ENCODE peak calls at places on chromosome 12, in eight cellular contexts. One of them, this sample, is unnamed.

GRCh38 chr12:11968516-11968915 is 102.2 kb upstream of the BCL2L14 start:
- DNase-seq in psoas muscle: no peak
- DNase-seq in fibroblast of pulmonary artery: no peak
- DNase-seq in MM.1S: no peak
- DNase-seq in cardiac muscle cell: no peak
- DNase-seq in vagina: no peak
- DNase-seq in suprapubic skin: no peak
- DNase-seq in CD8-positive, alpha-beta T cell: no peak
- DNase-seq in this sample: no peak

GRCh38 chr12:64826234-64826633 is 1.8 kb downstream of the TBC1D30 start:
- DNase-seq in cardiac muscle cell: peak
- DNase-seq in fibroblast of pulmonary artery: peak
- DNase-seq in vagina: no peak
- DNase-seq in CD8-positive, alpha-beta T cell: peak
- DNase-seq in psoas muscle: peak
- DNase-seq in suprapubic skin: no peak
- DNase-seq in MM.1S: no peak
- DNase-seq in this sample: no peak

GRCh38 chr12:18752280-18752920 is 14.5 kb downstream of the CAPZA3 start:
- DNase-seq in cardiac muscle cell: peak
- DNase-seq in CD8-positive, alpha-beta T cell: no peak
- DNase-seq in MM.1S: no peak
- DNase-seq in fibroblast of pulmonary artery: peak
- DNase-seq in psoas muscle: no peak
- DNase-seq in suprapubic skin: no peak
- DNase-seq in vagina: no peak
- DNase-seq in this sample: no peak

GRCh38 chr12:64522316-64522715 is 70.4 kb downstream of the TBK1 start:
- DNase-seq in cardiac muscle cell: peak
- DNase-seq in MM.1S: no peak
- DNase-seq in CD8-positive, alpha-beta T cell: no peak
- DNase-seq in fibroblast of pulmonary artery: peak
- DNase-seq in psoas muscle: no peak
- DNase-seq in vagina: no peak
- DNase-seq in suprapubic skin: no peak
- DNase-seq in this sample: no peak

GRCh38 chr12:96452271-96452922 is 37.0 kb upstream of the CFAP54 start:
- DNase-seq in cardiac muscle cell: no peak
- DNase-seq in fibroblast of pulmonary artery: no peak
- DNase-seq in MM.1S: no peak
- DNase-seq in vagina: no peak
- DNase-seq in suprapubic skin: no peak
- DNase-seq in CD8-positive, alpha-beta T cell: no peak
- DNase-seq in psoas muscle: no peak
- DNase-seq in this sample: no peak

GRCh38 chr12:52585951-52586350 is 12.3 kb upstream of the KRT74 start:
- DNase-seq in CD8-positive, alpha-beta T cell: peak
- DNase-seq in MM.1S: no peak
- DNase-seq in psoas muscle: no peak
- DNase-seq in suprapubic skin: no peak
- DNase-seq in cardiac muscle cell: no peak
- DNase-seq in fibroblast of pulmonary artery: no peak
- DNase-seq in vagina: no peak
- DNase-seq in this sample: peak

GRCh38 chr12:25529738-25530137 is 23.3 kb downstream of the LMNTD1 start:
- DNase-seq in suprapubic skin: no peak
- DNase-seq in CD8-positive, alpha-beta T cell: no peak
- DNase-seq in vagina: no peak
- DNase-seq in psoas muscle: no peak
- DNase-seq in fibroblast of pulmonary artery: peak
- DNase-seq in MM.1S: no peak
- DNase-seq in cardiac muscle cell: peak
- DNase-seq in this sample: no peak

GRCh38 chr12:18439541-18439940 is 178.2 kb downstream of the PIK3C2G start:
- DNase-seq in suprapubic skin: no peak
- DNase-seq in CD8-positive, alpha-beta T cell: no peak
- DNase-seq in vagina: no peak
- DNase-seq in cardiac muscle cell: peak
- DNase-seq in MM.1S: no peak
- DNase-seq in fibroblast of pulmonary artery: peak
- DNase-seq in psoas muscle: no peak
- DNase-seq in this sample: no peak

GRCh38 chr12:118302053-118302452 is 70.7 kb downstream of the TAOK3 start:
- DNase-seq in vagina: no peak
- DNase-seq in psoas muscle: no peak
- DNase-seq in fibroblast of pulmonary artery: peak
- DNase-seq in CD8-positive, alpha-beta T cell: no peak
- DNase-seq in cardiac muscle cell: peak
- DNase-seq in suprapubic skin: no peak
- DNase-seq in MM.1S: no peak
- DNase-seq in this sample: no peak

GRCh38 chr12:118304093-118304492 is 68.6 kb downstream of the TAOK3 start:
- DNase-seq in cardiac muscle cell: no peak
- DNase-seq in vagina: no peak
- DNase-seq in MM.1S: no peak
- DNase-seq in psoas muscle: no peak
- DNase-seq in CD8-positive, alpha-beta T cell: no peak
- DNase-seq in fibroblast of pulmonary artery: no peak
- DNase-seq in suprapubic skin: no peak
- DNase-seq in this sample: no peak

GRCh38 chr12:118310320-118310719 is 62.4 kb downstream of the TAOK3 start:
- DNase-seq in MM.1S: no peak
- DNase-seq in CD8-positive, alpha-beta T cell: no peak
- DNase-seq in cardiac muscle cell: no peak
- DNase-seq in suprapubic skin: no peak
- DNase-seq in psoas muscle: no peak
- DNase-seq in fibroblast of pulmonary artery: no peak
- DNase-seq in vagina: no peak
- DNase-seq in this sample: no peak

GRCh38 chr12:118311666-118312065 is 61.0 kb downstream of the TAOK3 start:
- DNase-seq in psoas muscle: no peak
- DNase-seq in CD8-positive, alpha-beta T cell: no peak
- DNase-seq in fibroblast of pulmonary artery: no peak
- DNase-seq in suprapubic skin: no peak
- DNase-seq in vagina: no peak
- DNase-seq in cardiac muscle cell: no peak
- DNase-seq in MM.1S: no peak
- DNase-seq in this sample: no peak

DNA sequence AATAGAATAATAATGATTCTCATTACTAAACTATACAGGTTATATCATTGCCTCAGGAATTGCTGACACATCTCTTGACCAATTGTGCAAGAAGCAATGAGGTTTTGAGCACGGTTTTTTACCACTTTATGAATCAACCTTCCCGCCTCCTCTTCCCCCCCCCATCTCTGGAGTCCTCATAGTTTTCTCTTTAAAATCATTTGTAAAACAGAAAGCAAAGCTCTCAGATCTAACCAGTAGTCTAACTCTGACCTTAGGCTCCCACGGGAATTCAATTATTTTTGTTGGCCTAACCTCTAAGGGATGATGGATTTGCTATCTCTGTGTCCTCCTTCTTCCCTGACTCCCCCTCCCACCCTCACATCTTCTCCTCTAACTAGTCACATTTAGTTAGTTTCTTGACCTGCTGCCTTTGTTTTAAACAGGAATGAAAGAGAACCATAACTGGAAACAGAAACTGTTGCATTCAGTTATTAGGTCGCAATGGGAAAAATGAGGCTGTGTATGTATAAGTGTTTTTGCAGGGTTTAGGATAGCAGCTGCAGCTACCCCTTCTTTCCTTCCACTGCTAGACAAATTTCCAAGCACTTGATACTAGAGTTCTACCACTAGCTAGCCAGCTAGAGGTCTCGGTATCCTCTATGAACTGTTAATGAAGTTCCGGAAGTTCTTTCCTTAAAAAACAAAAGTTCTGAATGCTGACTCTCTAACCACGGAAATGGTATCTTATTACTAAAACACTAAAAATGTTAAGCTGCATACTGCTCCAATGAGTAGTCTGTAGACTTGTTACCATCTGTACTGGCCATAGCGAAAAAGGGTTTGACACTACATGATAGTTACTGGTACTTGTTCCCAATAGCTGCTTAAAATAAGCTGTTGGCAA is 65.4 kb downstream of the TAOK3 start:
- DNase-seq in cardiac muscle cell: peak
- DNase-seq in psoas muscle: no peak
- DNase-seq in fibroblast of pulmonary artery: peak
- DNase-seq in CD8-positive, alpha-beta T cell: no peak
- DNase-seq in suprapubic skin: no peak
- DNase-seq in MM.1S: no peak
- DNase-seq in vagina: no peak
- DNase-seq in this sample: no peak
- H3K4me3 ChIP-seq in cardiac muscle cell: no peak
- H3K4me3 ChIP-seq in psoas muscle: no peak
- H3K4me3 ChIP-seq in fibroblast of pulmonary artery: peak
- H3K4me3 ChIP-seq in CD8-positive, alpha-beta T cell: no peak
- H3K4me3 ChIP-seq in suprapubic skin: no peak
- H3K4me3 ChIP-seq in MM.1S: no peak
- H3K4me3 ChIP-seq in vagina: peak
- H3K4me3 ChIP-seq in this sample: no peak

GRCh38 chr12:40107098-40107802 is 1.4 kb upstream of the SLC2A13 start:
- DNase-seq in fibroblast of pulmonary artery: peak
- DNase-seq in vagina: no peak
- DNase-seq in cardiac muscle cell: peak
- DNase-seq in suprapubic skin: peak
- DNase-seq in MM.1S: peak
- DNase-seq in psoas muscle: peak
- DNase-seq in CD8-positive, alpha-beta T cell: peak
- DNase-seq in this sample: peak

GRCh38 chr12:40106202-40106533 is 287 bp upstream of the SLC2A13 start:
- DNase-seq in cardiac muscle cell: peak
- DNase-seq in fibroblast of pulmonary artery: no peak
- DNase-seq in psoas muscle: no peak
- DNase-seq in vagina: no peak
- DNase-seq in CD8-positive, alpha-beta T cell: no peak
- DNase-seq in suprapubic skin: no peak
- DNase-seq in MM.1S: no peak
- DNase-seq in this sample: no peak

GRCh38 chr12:40105515-40106201 is at the start of gene SLC2A13:
- DNase-seq in psoas muscle: peak
- DNase-seq in MM.1S: peak
- DNase-seq in fibroblast of pulmonary artery: peak
- DNase-seq in suprapubic skin: peak
- DNase-seq in vagina: no peak
- DNase-seq in cardiac muscle cell: peak
- DNase-seq in CD8-positive, alpha-beta T cell: peak
- DNase-seq in this sample: peak

GRCh38 chr12:40107803-40108620 is 2.1 kb upstream of the SLC2A13 start:
- DNase-seq in suprapubic skin: no peak
- DNase-seq in cardiac muscle cell: peak
- DNase-seq in fibroblast of pulmonary artery: no peak
- DNase-seq in psoas muscle: no peak
- DNase-seq in vagina: no peak
- DNase-seq in CD8-positive, alpha-beta T cell: no peak
- DNase-seq in MM.1S: no peak
- DNase-seq in this sample: no peak

GRCh38 chr12:40106655-40107054 is 774 bp upstream of the SLC2A13 start:
- DNase-seq in CD8-positive, alpha-beta T cell: no peak
- DNase-seq in fibroblast of pulmonary artery: no peak
- DNase-seq in suprapubic skin: no peak
- DNase-seq in vagina: no peak
- DNase-seq in cardiac muscle cell: no peak
- DNase-seq in MM.1S: no peak
- DNase-seq in psoas muscle: no peak
- DNase-seq in this sample: no peak
- H3K4me3 ChIP-seq in CD8-positive, alpha-beta T cell: peak
- H3K4me3 ChIP-seq in fibroblast of pulmonary artery: no peak
- H3K4me3 ChIP-seq in suprapubic skin: peak
- H3K4me3 ChIP-seq in vagina: peak
- H3K4me3 ChIP-seq in cardiac muscle cell: no peak
- H3K4me3 ChIP-seq in MM.1S: peak
- H3K4me3 ChIP-seq in psoas muscle: peak
- H3K4me3 ChIP-seq in this sample: peak

DNA sequence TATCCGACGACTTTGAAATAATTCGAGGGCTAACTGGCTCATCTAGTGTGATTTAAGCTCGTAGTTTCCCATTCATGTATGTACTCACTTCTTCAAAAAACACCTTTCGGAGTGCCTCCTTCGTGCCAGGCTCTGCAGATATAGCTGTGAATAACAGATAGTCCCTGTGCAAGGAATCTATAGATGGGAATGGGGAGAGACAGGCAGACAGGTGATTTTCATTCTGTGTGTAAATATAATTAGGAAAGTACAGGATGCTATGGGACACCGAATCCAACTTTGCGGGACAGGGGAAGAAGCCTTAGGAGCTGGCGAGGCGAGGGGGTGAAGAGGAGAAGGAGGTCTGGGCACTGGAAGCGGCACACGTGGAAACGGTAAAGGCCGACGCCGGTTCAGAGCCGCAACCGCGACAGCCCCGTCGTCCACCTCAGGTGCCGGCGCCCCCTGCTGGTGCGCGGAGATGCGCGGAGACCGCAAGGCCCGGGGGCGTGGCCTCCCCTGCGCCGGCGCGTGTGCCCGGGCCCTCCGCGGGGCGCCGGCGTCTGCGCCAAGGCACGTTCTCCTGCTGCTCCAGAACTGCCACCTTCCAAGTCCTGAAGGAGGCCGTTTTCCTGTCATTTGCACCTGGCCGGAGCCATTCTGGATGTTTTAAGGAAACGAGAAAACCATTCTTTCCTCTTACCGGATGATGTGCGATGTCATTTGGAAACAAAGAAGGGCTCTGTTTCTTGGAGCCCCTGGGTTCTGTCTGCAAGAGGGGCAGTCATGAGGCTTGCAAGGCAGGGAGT is 18.0 kb upstream of the CACNA1C start:
- DNase-seq in MM.1S: peak
- DNase-seq in CD8-positive, alpha-beta T cell: peak
- DNase-seq in cardiac muscle cell: peak
- DNase-seq in psoas muscle: peak
- DNase-seq in vagina: no peak
- DNase-seq in fibroblast of pulmonary artery: peak
- DNase-seq in suprapubic skin: peak
- DNase-seq in this sample: peak
- H3K4me3 ChIP-seq in MM.1S: peak
- H3K4me3 ChIP-seq in CD8-positive, alpha-beta T cell: peak
- H3K4me3 ChIP-seq in cardiac muscle cell: no peak
- H3K4me3 ChIP-seq in psoas muscle: peak
- H3K4me3 ChIP-seq in vagina: peak
- H3K4me3 ChIP-seq in fibroblast of pulmonary artery: peak
- H3K4me3 ChIP-seq in suprapubic skin: peak
- H3K4me3 ChIP-seq in this sample: peak

DNA sequence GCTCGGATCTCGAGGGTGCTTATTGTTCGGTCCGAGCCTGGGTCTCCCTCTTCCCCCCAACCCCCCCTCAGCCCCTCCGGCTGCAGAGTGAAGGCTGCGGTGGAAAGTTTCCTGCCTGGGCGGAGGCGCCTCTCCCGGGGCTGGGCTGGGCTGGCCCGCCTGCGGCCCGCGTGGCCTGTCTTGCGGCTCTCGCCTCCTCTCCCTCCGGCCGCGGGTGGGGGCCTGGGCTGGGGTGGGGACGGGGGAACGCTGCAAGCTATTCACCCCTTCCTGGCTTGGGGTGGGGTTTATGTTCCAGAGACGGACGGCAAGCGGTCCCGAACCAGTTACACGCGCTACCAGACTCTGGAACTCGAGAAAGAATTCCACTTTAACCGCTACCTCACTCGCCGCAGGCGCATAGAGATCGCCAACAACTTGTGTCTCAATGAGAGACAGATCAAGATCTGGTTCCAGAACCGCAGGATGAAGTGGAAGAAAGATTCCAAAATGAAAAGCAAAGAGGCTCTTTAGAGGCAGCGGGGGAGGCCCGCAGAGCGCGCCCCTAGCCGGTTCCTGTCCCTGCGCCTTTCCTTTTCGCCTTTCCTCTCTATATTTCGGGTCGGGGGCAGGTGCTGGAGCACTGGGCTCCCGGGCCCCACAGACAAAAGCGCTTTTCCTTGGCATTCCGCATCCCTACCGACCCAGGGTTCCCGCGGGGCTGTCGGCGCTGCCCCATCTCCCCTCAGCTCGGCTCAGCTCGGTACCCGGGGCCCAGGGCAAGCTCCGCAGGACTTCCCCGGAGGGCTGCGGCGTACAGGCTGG is 1.3 kb downstream of the HOXC5 start:
- DNase-seq in psoas muscle: peak
- DNase-seq in vagina: no peak
- DNase-seq in suprapubic skin: peak
- DNase-seq in MM.1S: no peak
- DNase-seq in fibroblast of pulmonary artery: no peak
- DNase-seq in CD8-positive, alpha-beta T cell: no peak
- DNase-seq in cardiac muscle cell: no peak
- DNase-seq in this sample: no peak
- H3K4me3 ChIP-seq in psoas muscle: peak
- H3K4me3 ChIP-seq in vagina: peak
- H3K4me3 ChIP-seq in suprapubic skin: peak
- H3K4me3 ChIP-seq in MM.1S: no peak
- H3K4me3 ChIP-seq in fibroblast of pulmonary artery: no peak
- H3K4me3 ChIP-seq in CD8-positive, alpha-beta T cell: peak
- H3K4me3 ChIP-seq in cardiac muscle cell: no peak
- H3K4me3 ChIP-seq in this sample: no peak

This sample was measured in CD8-positive, alpha-beta memory T cell.